ENCODE peak calls at places on chromosomes 4 and X, in four cellular contexts. N is left ventricle myocardium inferior, D is mesenchymal stem cell, T is fibroblast of the aortic adventitia. K is an unnamed sample.

GRCh38 chr4:114237997-114238396 is 258.6 kb upstream of the ARSJ start:
- DNase-seq in N (no peak), D (no peak), T (no peak), K (no peak)

GRCh38 chr4:164949448-164950118 is 27.9 kb downstream of the TRIM61 start:
- DNase-seq in N (no peak), D (no peak), T (no peak), K (no peak)

GRCh38 chrX:129957241-129958099 is 25.0 kb upstream of the BCORL1 start:
- DNase-seq in N (peak), D (peak), T (peak), K (no peak)

GRCh38 chr4:107824367-107825071 is at the start of gene SGMS2:
- DNase-seq in N (peak), D (peak), T (peak), K (no peak)

GRCh38 chrX:115362334-115363095 is 73.0 kb downstream of the LUZP4 start:
- DNase-seq in N (no peak), D (peak), T (peak), K (peak)

GRCh38 chrX:117568238-117568637 is 548.4 kb downstream of the KLHL13 start:
- DNase-seq in N (no peak), D (no peak), T (no peak), K (no peak)

GRCh38 chrX:87518504-87518903 is 902 bp downstream of the KLHL4 start:
- DNase-seq in N (no peak), D (peak), T (peak), K (no peak)

GRCh38 chr4:5710962-5711478 is at the start of gene EVC:
- DNase-seq in N (peak), D (peak), T (peak), K (no peak)

GRCh38 chrX:42090395-42090794 is 167.0 kb upstream of the CASK start:
- DNase-seq in N (no peak), D (no peak), T (no peak), K (no peak)

GRCh38 chr4:7388627-7389026 is 46.1 kb downstream of the PSAPL1 start:
- DNase-seq in N (no peak), D (no peak), T (no peak), K (no peak)

GRCh38 chr4:186725422-186726149 is 1.9 kb upstream of the FAT1 start:
- DNase-seq in N (peak), D (peak), T (peak), K (peak)

GRCh38 chr4:24837296-24837695 is 41.9 kb downstream of the SOD3 start:
- DNase-seq in N (no peak), D (no peak), T (no peak), K (no peak)

GRCh38 chr4:147924604-147925412 is 192.9 kb downstream of the ARHGAP10 start:
- DNase-seq in N (no peak), D (peak), T (peak), K (peak)

GRCh38 chrX:72712094-72712755 is 1.9 kb downstream of the PHKA1 start:
- DNase-seq in N (no peak), D (peak), T (no peak), K (peak)

GRCh38 chr4:168923526-168924194 is 86.4 kb downstream of the CBR4 start:
- DNase-seq in N (no peak), D (peak), T (peak), K (peak)

GRCh38 chr4:7653510-7654414 is 219.0 kb upstream of the PSAPL1 start:
- DNase-seq in N (no peak), D (no peak), T (no peak), K (no peak)

GRCh38 chrX:19954707-19955106 is 36.2 kb downstream of the BCLAF3 start:
- DNase-seq in N (no peak), D (no peak), T (peak), K (no peak)

GRCh38 chr4:119084503-119084902 is 51.1 kb upstream of the MYOZ2 start:
- DNase-seq in N (no peak), D (no peak), T (no peak), K (no peak)

GRCh38 chr4:40149960-40150385 is 46.9 kb upstream of the RHOH start:
- DNase-seq in N (peak), D (peak), T (peak), K (peak)

GRCh38 chrX:129523076-129524055 is at the start of gene SMARCA1:
- DNase-seq in N (peak), D (peak), T (peak), K (no peak)

GRCh38 chr4:1014395-1015167 is 3.2 kb downstream of the FGFRL1 start:
- DNase-seq in N (no peak), D (no peak), T (no peak), K (no peak)

GRCh38 chr4:106421441-106422296 is 53.1 kb upstream of the GIMD1 start:
- DNase-seq in N (no peak), D (no peak), T (peak), K (no peak)

GRCh38 chrX:123425904-123426303 is 241.8 kb downstream of the GRIA3 start:
- DNase-seq in N (no peak), D (no peak), T (peak), K (no peak)

GRCh38 chr4:76306882-76307669 is 543 bp downstream of the STBD1 start:
- DNase-seq in N (peak), D (peak), T (peak), K (no peak)

GRCh38 chr4:25927361-25928040 is 13.5 kb downstream of the SMIM20 start:
- DNase-seq in N (no peak), D (no peak), T (no peak), K (no peak)

GRCh38 chr4:128322311-128322710 is 34.7 kb upstream of the PGRMC2 start:
- DNase-seq in N (no peak), D (peak), T (no peak), K (no peak)

GRCh38 chrX:821311-822178 is 191.0 kb downstream of the SHOX start:
- DNase-seq in N (no peak), D (no peak), T (no peak), K (no peak)

GRCh38 chr4:112519689-112520597 is 4.0 kb upstream of the NEUROG2 start:
- DNase-seq in N (no peak), D (no peak), T (no peak), K (no peak)

GRCh38 chr4:154617820-154618317 is 5.4 kb upstream of the FGG start:
- DNase-seq in N (no peak), D (no peak), T (no peak), K (no peak)

GRCh38 chr4:77007358-77008230 is 58.0 kb downstream of the SEPTIN11 start:
- DNase-seq in N (no peak), D (peak), T (peak), K (no peak)

GRCh38 chr4:128527356-128527755 is 239.7 kb upstream of the PGRMC2 start:
- DNase-seq in N (no peak), D (no peak), T (peak), K (no peak)

GRCh38 chr4:72302981-72303704 is 265.9 kb downstream of the ADAMTS3 start:
- DNase-seq in N (no peak), D (peak), T (peak), K (peak)

GRCh38 chr4:68175562-68176155 is 46.0 kb upstream of the TMPRSS11F start:
- DNase-seq in N (no peak), D (peak), T (peak), K (peak)

GRCh38 chrX:17005712-17006372 is 59.4 kb downstream of the REPS2 start:
- DNase-seq in N (no peak), D (no peak), T (no peak), K (no peak)

GRCh38 chr4:151169223-151169622 is 69.8 kb downstream of the RPS3A start:
- DNase-seq in N (peak), D (peak), T (peak), K (no peak)

GRCh38 chrX:119655125-119655524 is 37.8 kb downstream of the SEPTIN6 start:
- DNase-seq in N (peak), D (peak), T (peak), K (no peak)

GRCh38 chr4:77179512-77179911 is 22.5 kb downstream of the CCNG2 start:
- DNase-seq in N (no peak), D (no peak), T (no peak), K (no peak)

GRCh38 chr4:153258750-153259149 is 54.5 kb downstream of the TRIM2 start:
- DNase-seq in N (no peak), D (no peak), T (no peak), K (no peak)

GRCh38 chr4:153260553-153261306 is 56.5 kb downstream of the TRIM2 start:
- DNase-seq in N (no peak), D (no peak), T (peak), K (no peak)

GRCh38 chr4:153259679-153260078 is 55.4 kb downstream of the TRIM2 start:
- DNase-seq in N (no peak), D (no peak), T (no peak), K (no peak)

GRCh38 chr4:153261431-153261830 is 57.2 kb downstream of the TRIM2 start:
- DNase-seq in N (no peak), D (no peak), T (no peak), K (no peak)

GRCh38 chr4:153260152-153260551 is 55.9 kb downstream of the TRIM2 start:
- DNase-seq in N (no peak), D (peak), T (peak), K (no peak)
- H3K4me3 ChIP-seq in N (no peak), D (no peak), T (no peak), K (no peak)

DNA sequence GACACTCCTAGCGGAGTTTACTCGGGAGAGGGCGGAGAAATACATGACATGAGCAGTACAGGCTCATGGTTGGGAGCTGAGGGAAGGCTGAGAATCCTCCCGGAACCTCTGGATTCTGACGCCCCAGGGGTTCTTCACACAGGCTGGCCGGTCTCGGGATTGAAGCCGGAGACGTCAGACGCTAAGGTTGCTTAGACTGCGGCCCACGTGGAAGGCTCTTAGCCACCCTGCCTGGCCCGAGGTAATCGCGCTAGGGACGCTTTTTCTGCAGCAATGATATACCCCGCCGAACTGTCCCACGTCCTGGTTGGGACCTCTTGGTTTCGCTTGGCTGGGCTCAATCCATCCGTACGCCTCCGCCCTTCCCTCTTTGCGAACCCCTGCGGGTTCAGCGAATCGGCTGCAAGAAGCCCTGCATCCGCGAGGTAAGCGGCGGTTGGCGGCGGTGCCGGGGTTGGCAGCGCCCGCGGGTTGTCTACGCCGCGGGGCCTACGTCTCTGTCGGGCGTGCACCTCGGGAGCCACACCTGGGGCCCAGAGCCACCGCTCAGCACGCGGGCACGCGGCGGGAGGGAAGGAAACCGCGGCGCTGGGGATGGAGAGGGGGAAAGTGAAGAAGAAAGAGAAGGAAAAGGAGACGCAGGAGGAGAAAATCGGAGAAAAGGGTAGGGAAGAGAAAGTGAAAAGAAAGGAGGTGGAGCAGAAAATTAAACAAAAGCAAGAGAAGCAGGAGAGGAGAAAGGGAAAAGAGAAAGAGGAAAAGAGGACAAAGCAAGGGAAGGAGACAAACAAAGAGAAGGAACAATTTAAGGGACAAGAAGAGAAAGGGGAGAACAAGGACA is at the start of gene ARL9:
- DNase-seq in N (peak), D (peak), T (peak), K (no peak)
- H3K4me3 ChIP-seq in N (peak), D (peak), T (peak), K (no peak)

GRCh38 chr4:182872886-182873285 is 44.3 kb downstream of the DCTD start:
- DNase-seq in N (no peak), D (no peak), T (no peak), K (no peak)

GRCh38 chr4:182869697-182870096 is 47.5 kb downstream of the DCTD start:
- DNase-seq in N (no peak), D (no peak), T (no peak), K (no peak)

GRCh38 chr4:182873726-182874125 is 43.5 kb downstream of the DCTD start:
- DNase-seq in N (no peak), D (no peak), T (no peak), K (no peak)

GRCh38 chr4:182874158-182874855 is 42.9 kb downstream of the DCTD start:
- DNase-seq in N (no peak), D (no peak), T (no peak), K (no peak)

DNA sequence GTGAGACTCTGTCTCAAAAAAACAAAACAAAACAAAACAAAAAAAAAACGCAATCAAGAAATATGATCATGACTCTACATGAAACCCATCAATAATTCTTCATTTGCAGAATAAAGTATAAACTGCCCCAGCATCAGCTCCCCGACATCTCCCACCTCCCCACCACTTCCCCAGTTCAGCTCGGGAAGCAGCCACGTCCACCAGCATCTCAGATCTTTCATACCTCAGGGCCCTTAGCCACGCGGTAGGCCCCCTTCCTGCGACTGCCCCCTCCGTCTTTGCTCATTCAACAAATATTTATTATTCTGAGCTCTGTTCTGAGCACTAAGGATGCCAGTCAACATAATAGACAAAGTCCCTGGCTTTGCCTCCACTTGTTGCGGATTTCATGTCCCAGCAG is 45.6 kb downstream of the DCTD start:
- DNase-seq in N (no peak), D (no peak), T (no peak), K (no peak)
- H3K4me3 ChIP-seq in N (no peak), D (no peak), T (no peak), K (no peak)

GRCh38 chrX:25012793-25013592 is 2.8 kb downstream of the ARX start:
- DNase-seq in N (no peak), D (no peak), T (no peak), K (no peak)
- H3K4me3 ChIP-seq in N (peak), D (no peak), T (peak), K (no peak)

GRCh38 chr4:89755210-89755609 is 81.8 kb downstream of the SNCA start:
- DNase-seq in N (no peak), D (peak), T (peak), K (no peak)

GRCh38 chr4:89754531-89754930 is 82.4 kb downstream of the SNCA start:
- DNase-seq in N (no peak), D (peak), T (no peak), K (no peak)

GRCh38 chr4:89752932-89753598 is 83.9 kb downstream of the SNCA start:
- DNase-seq in N (no peak), D (peak), T (peak), K (no peak)

GRCh38 chr4:89751416-89751815 is 85.5 kb downstream of the SNCA start:
- DNase-seq in N (no peak), D (no peak), T (no peak), K (no peak)

GRCh38 chr4:89753601-89754066 is 83.3 kb downstream of the SNCA start:
- DNase-seq in N (no peak), D (peak), T (peak), K (no peak)
- H3K4me3 ChIP-seq in N (no peak), D (no peak), T (no peak), K (no peak)

GRCh38 chrX:71618787-71619186 is 476 bp upstream of the CXCR3 start:
- DNase-seq in N (no peak), D (no peak), T (no peak), K (no peak)
- H3K4me3 ChIP-seq in N (no peak), D (no peak), T (no peak), K (peak)

DNA sequence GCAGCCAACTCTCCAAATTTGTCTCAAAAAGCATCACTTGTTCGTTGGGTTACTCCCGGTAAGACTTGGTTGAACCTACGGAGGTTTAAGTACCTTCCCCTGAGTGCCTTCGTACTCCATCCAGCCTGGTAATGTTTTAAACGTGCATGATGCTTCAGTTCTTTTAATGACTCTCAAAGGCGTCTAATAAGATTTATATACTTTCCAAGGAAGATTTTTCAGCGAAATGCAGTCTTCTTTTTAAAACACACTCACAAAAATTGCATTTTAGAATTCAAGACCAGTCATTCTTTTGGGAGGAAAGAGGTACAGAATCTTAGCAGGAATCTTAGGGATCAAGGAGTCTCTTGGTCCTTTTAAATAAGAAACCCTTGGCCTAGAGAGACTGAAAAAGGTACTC is 430 bp upstream of the TRPC3 start:
- DNase-seq in N (no peak), D (no peak), T (no peak), K (no peak)
- H3K4me3 ChIP-seq in N (peak), D (no peak), T (peak), K (no peak)

GRCh38 chrX:73944582-73944947 is 359.4 kb upstream of the ZCCHC13 start:
- DNase-seq in N (no peak), D (no peak), T (peak), K (peak)

GRCh38 chrX:73943900-73944581 is 359.9 kb upstream of the ZCCHC13 start:
- DNase-seq in N (peak), D (peak), T (peak), K (peak)

GRCh38 chrX:73940893-73941470 is 363.0 kb upstream of the ZCCHC13 start:
- DNase-seq in N (no peak), D (no peak), T (no peak), K (peak)

GRCh38 chrX:73943572-73943899 is 360.4 kb upstream of the ZCCHC13 start:
- DNase-seq in N (no peak), D (no peak), T (no peak), K (no peak)
- H3K4me3 ChIP-seq in N (peak), D (no peak), T (peak), K (peak)

GRCh38 chrX:40182095-40182494 is 84.3 kb upstream of the BCOR start:
- DNase-seq in N (no peak), D (no peak), T (no peak), K (no peak)

GRCh38 chrX:40176979-40177430 is 79.2 kb upstream of the BCOR start:
- DNase-seq in N (no peak), D (peak), T (no peak), K (no peak)

GRCh38 chrX:40177942-40178715 is 80.4 kb upstream of the BCOR start:
- DNase-seq in N (no peak), D (no peak), T (no peak), K (peak)

GRCh38 chrX:40177489-40177888 is 79.7 kb upstream of the BCOR start:
- DNase-seq in N (no peak), D (no peak), T (no peak), K (no peak)

DNA sequence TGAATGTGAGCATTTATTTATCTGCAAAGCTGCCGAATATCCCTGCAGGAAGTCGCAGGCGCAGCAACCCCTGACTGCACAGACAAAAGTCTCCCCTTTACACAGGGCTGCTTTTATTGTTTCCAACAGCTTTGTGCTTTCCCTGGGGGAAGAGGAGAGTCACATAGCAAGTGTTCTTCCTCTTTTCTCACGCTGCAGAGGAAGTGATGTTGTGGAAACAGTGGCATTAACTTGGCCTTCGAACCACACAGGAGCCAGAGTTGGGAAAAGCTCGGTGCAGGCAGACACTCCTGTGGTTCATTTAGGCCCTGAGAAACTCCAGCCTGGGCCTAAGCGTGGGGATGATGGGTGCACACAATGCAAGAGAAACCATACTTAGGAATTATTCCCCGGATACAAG is 81.6 kb upstream of the BCOR start:
- DNase-seq in N (no peak), D (no peak), T (no peak), K (no peak)
- H3K4me3 ChIP-seq in N (no peak), D (no peak), T (no peak), K (no peak)

K was measured in Jurkat, Clone E6-1.